ENCODE peak calls at places on chromosomes 6 and 20, in six cellular contexts. Q is GM23248, S is MM.1S, C is neural progenitor cell, A is HCT116, O is SK-N-SH. M is an unnamed sample.

GRCh38 chr6:113315068-113315467 is 542.1 kb upstream of the MARCKS start:
- DNase-seq in C (no peak), O (no peak), Q (no peak), S (no peak), A (no peak), M (no peak)

GRCh38 chr6:110756817-110757216 is 58.5 kb downstream of the CDK19 start:
- DNase-seq in Q (no peak), S (no peak), A (no peak), C (peak; percentile 18), O (no peak), M (no peak)

GRCh38 chr20:23570178-23570577 is 1.9 kb upstream of the CST9L start:
- DNase-seq in S (no peak), Q (no peak), C (no peak), O (no peak), A (no peak), M (no peak)

GRCh38 chr6:90194371-90194841 is 102.2 kb downstream of the BACH2 start:
- DNase-seq in O (peak; percentile 48), S (no peak), Q (peak; percentile 93), A (no peak), C (no peak), M (no peak)

GRCh38 chr6:3271756-3272155 is 13.0 kb downstream of the PSMG4 start:
- DNase-seq in C (no peak), S (no peak), Q (no peak), A (no peak), O (no peak), M (no peak)

GRCh38 chr20:62638680-62639406 is 3.5 kb upstream of the SLCO4A1 start:
- DNase-seq in Q (no peak), O (no peak), S (no peak), C (no peak), A (no peak), M (no peak)

GRCh38 chr6:161366301-161366953 is 92.6 kb upstream of the AGPAT4 start:
- DNase-seq in S (no peak), C (no peak), O (no peak), A (no peak), Q (no peak), M (no peak)

GRCh38 chr6:90835584-90836212 is 248.8 kb upstream of the MAP3K7 start:
- DNase-seq in O (no peak), Q (no peak), A (no peak), S (no peak), C (no peak), M (peak; percentile 36)

GRCh38 chr6:144585217-144585814 is 300.2 kb downstream of the UTRN start:
- DNase-seq in O (peak; percentile 14), C (peak; percentile 56), A (peak; percentile 54), Q (peak; percentile 65), S (peak; percentile 15), M (peak; percentile 34)

GRCh38 chr20:24432057-24432456 is 37.4 kb upstream of the SYNDIG1 start:
- DNase-seq in C (peak; percentile 51), Q (no peak), A (no peak), O (no peak), S (no peak), M (peak; percentile 68)

GRCh38 chr20:38973546-38974120 is 11.5 kb downstream of the DHX35 start:
- DNase-seq in A (no peak), S (no peak), C (no peak), Q (peak; percentile 62), O (no peak), M (no peak)

GRCh38 chr20:64153861-64154589 is 10.2 kb upstream of the MYT1 start:
- DNase-seq in O (no peak), Q (no peak), S (no peak), A (no peak), C (no peak), M (no peak)

GRCh38 chr6:3911130-3911529 is 62.0 kb downstream of the FAM50B start:
- DNase-seq in O (no peak), S (no peak), A (no peak), Q (peak; percentile 34), C (no peak), M (no peak)

GRCh38 chr6:215335-216034 is 76.8 kb upstream of the DUSP22 start:
- DNase-seq in O (no peak), C (no peak), A (no peak), Q (peak; percentile 53), S (no peak), M (no peak)

GRCh38 chr6:42898891-42899361 is 16.9 kb upstream of the PTCRA start:
- DNase-seq in S (peak; percentile 78), O (peak; percentile 36), C (peak; percentile 84), Q (peak; percentile 65), A (peak; percentile 64), M (peak; percentile 84)

GRCh38 chr6:2765896-2766766 is 938 bp downstream of the WRNIP1 start:
- DNase-seq in C (peak; percentile 81), A (no peak), Q (peak; percentile 74), S (peak; percentile 29), O (peak; percentile 83), M (peak; percentile 75)

GRCh38 chr20:24700166-24700860 is 230.9 kb downstream of the SYNDIG1 start:
- DNase-seq in Q (no peak), O (no peak), S (no peak), A (no peak), C (no peak), M (no peak)

GRCh38 chr20:45067558-45067957 is 33.4 kb downstream of the KCNS1 start:
- DNase-seq in S (no peak), A (no peak), C (no peak), O (no peak), Q (peak; percentile 49), M (no peak)

GRCh38 chr6:111791415-111791814 is 81.8 kb downstream of the FYN start:
- DNase-seq in O (no peak), S (no peak), A (no peak), Q (peak; percentile 52), C (no peak), M (no peak)

GRCh38 chr20:36532388-36532787 is 8.9 kb upstream of the MYL9 start:
- DNase-seq in S (no peak), Q (no peak), C (no peak), A (no peak), O (no peak), M (no peak)

GRCh38 chr20:10501377-10501776 is 66.3 kb downstream of the SLX4IP start:
- DNase-seq in Q (no peak), C (no peak), O (no peak), A (no peak), S (no peak), M (no peak)

GRCh38 chr6:159981591-159982245 is 12.8 kb downstream of the IGF2R start:
- DNase-seq in A (no peak), Q (peak; percentile 41), S (peak; percentile 79), C (no peak), O (no peak), M (no peak)

GRCh38 chr6:94464018-94464510 is 1044.7 kb upstream of the EPHA7 start:
- DNase-seq in Q (no peak), A (no peak), O (no peak), S (no peak), C (no peak), M (no peak)

GRCh38 chr6:148435386-148435785 is 92.7 kb downstream of the SASH1 start:
- DNase-seq in S (no peak), C (no peak), Q (peak; percentile 41), A (no peak), O (no peak), M (no peak)

GRCh38 chr20:55880361-55880760 is 125.0 kb downstream of the CBLN4 start:
- DNase-seq in Q (no peak), S (no peak), O (no peak), A (no peak), C (no peak), M (no peak)

GRCh38 chr20:55882922-55883321 is 122.4 kb downstream of the CBLN4 start:
- DNase-seq in C (no peak), A (no peak), S (no peak), Q (no peak), O (peak; percentile 44), M (no peak)

GRCh38 chr20:55882286-55882685 is 123.0 kb downstream of the CBLN4 start:
- DNase-seq in Q (no peak), O (no peak), A (no peak), C (no peak), S (no peak), M (no peak)

DNA sequence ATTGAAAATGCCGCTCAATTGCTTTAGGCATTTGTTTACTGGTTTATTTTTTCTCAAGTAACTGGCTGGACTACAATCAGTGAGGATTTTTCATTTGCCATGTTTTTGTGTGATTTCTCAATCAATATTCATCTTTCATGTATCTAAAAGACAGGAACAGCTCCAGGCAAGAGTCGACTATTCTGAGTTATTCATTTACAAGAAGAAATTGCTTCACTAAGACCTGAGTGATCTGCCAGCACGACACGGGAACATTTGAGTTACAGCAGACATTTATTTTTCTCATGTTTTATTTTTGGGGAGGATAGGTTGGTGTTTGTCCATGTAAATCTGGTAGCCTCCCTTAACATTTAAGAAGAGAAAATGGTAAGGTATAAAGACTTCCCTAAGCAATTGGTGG is 124.1 kb downstream of the CBLN4 start:
- DNase-seq in C (no peak), S (no peak), A (no peak), O (no peak), Q (no peak), M (no peak)
- TF ChIP-seq EZH2phosphoT487 in C (no peak), S (no peak), A (no peak), O (no peak), Q (no peak), M (no peak)

GRCh38 chr6:1616556-1617463 is 7.1 kb downstream of the FOXC1 start:
- DNase-seq in S (no peak), A (no peak), Q (no peak), O (no peak), C (peak; percentile 26), M (no peak)
- H3K27me3 ChIP-seq in S (no peaks in the 10 kb centered on the region), A (no peaks in the 10 kb centered on the region), Q (no peaks in the 10 kb centered on the region), O (no peaks in the 10 kb centered on the region), C (peaks cover 100% of the 10 kb centered on the region), M (peaks cover 100% of the 10 kb centered on the region)

DNA sequence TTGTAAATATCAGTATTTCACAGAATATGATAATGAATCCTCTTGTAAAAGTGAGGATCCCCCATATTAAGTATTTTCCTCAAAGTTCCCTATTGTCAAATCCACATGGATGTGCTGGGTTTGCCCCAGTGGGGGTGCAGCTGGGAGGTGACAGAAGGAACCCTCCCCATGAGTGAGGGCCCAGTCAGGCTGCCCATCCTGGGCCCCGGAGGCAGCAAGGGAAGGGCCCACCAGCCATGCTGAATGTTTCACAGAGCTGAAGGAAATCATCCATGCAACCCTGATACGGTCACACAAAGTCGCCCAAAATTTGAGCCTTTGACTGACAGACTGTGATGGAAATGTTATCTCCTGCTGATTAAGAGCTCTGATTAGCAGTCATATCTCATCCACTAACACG is 39.7 kb downstream of the FRMD1 start:
- DNase-seq in A (no peak), Q (no peak), O (no peak), S (no peak), C (no peak), M (no peak)
- H3K9me3 ChIP-seq in A (no peaks in the 10 kb centered on the region), Q (no peaks in the 10 kb centered on the region), O (no peaks in the 10 kb centered on the region), S (no peaks in the 10 kb centered on the region), C (peaks cover 21% of the 10 kb centered on the region), M (peaks cover 8% of the 10 kb centered on the region)

DNA sequence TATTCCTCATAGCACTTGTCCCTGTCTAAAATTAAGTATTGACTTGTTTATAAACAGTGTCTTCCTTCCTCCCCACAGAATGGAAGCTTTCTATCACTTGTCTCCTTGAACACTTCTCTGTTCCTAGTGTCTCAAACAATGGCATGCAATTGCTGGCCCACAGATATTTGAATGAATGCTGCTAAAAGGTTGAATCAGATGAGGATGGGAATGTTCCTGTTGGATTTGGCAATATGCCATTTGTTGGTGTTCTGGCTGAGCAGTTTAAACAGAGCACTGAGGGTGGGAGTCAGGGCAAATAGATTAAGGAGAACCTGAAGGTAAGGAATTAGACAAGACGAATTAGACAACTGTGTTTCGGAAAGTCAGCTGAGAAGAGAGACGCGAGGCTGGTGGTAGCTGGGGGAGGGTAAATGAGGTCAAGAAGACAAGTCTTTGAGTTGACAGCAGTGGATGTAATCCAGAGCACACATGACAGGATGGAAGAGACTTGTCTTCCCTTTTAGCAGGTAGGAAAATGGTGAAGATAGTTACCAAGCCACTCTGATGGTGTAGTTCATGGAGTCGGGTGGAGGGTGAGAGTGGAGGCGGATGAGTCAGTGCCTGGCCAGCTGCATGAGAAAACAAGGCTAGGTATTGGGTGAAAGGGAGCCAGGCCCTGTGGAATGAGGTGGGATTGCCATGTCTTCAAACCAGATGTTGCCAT is 58.3 kb upstream of the GNRH2 start:
- DNase-seq in S (no peak), O (no peak), Q (peak; percentile 83), A (no peak), C (no peak), M (peak; percentile 9)
- TF ChIP-seq EZH2phosphoT487 in S (no peak), O (no peak), Q (no peak), A (no peak), C (no peak), M (no peak)